ENCODE peak calls at places on chromosomes 4 and X, in four cellular contexts. G is A549, K is K562, L is HepG2. E is an unnamed sample.
A peak's percentile ranks its signal among the peaks of the same experiment; 100 is the strongest.

GRCh38 chrX:319579-320125 is 1.1 kb upstream of the GTPBP6 start:
- DNase-seq in L (no peak), G (no peak), K (no peak), E (peak; percentile 14)

GRCh38 chr4:110518889-110519490 is 43.0 kb downstream of the ENPEP start:
- DNase-seq in L (peak; percentile 12), K (peak; percentile 35), G (peak; percentile 11), E (no peak)

GRCh38 chr4:101856149-101856548 is 65.6 kb downstream of the BANK1 start:
- DNase-seq in G (no peak), L (no peak), K (no peak), E (no peak)

GRCh38 chr4:152028131-152028530 is 267.3 kb upstream of the GATB start:
- DNase-seq in L (no peak), K (no peak), G (no peak), E (no peak)

GRCh38 chr4:64417974-64418373 is 8.7 kb upstream of the TECRL start:
- DNase-seq in G (no peak), K (no peak), L (no peak), E (no peak)

GRCh38 chr4:20137176-20137575 is 114.5 kb upstream of the SLIT2 start:
- DNase-seq in G (no peak), K (no peak), L (no peak), E (no peak)

GRCh38 chr4:106421441-106422296 is 53.1 kb upstream of the GIMD1 start:
- DNase-seq in G (peak; percentile 2), K (no peak), L (peak; percentile 50), E (no peak)

GRCh38 chrX:15202458-15203177 is 67.3 kb downstream of the ASB9 start:
- DNase-seq in K (no peak), G (no peak), L (no peak), E (no peak)

GRCh38 chr4:7190668-7191545 is 1.4 kb upstream of the SORCS2 start:
- DNase-seq in G (no peak), L (no peak), K (no peak), E (no peak)

GRCh38 chrX:32116047-32116446 is 1044.2 kb upstream of the FTHL17 start:
- DNase-seq in L (no peak), G (peak; percentile 0), K (no peak), E (no peak)

GRCh38 chr4:33062155-33062554 is 2342.0 kb downstream of the PCDH7 start:
- DNase-seq in L (no peak), K (no peak), G (no peak), E (no peak)

GRCh38 chr4:38583102-38583501 is 80.9 kb upstream of the KLF3 start:
- DNase-seq in G (no peak), L (no peak), K (no peak), E (no peak)

GRCh38 chrX:96837808-96838207 is 45.9 kb upstream of the RPA4 start:
- DNase-seq in G (no peak), K (no peak), L (no peak), E (no peak)

GRCh38 chr4:126955292-126956191 is 677.2 kb upstream of the INTU start:
- DNase-seq in K (peak; percentile 64), G (no peak), L (no peak), E (peak; percentile 11)

GRCh38 chrX:154396948-154397887 is 959 bp upstream of the RPL10 start:
- DNase-seq in G (peak; percentile 82), K (peak; percentile 61), L (peak; percentile 40), E (peak; percentile 44)

DNA sequence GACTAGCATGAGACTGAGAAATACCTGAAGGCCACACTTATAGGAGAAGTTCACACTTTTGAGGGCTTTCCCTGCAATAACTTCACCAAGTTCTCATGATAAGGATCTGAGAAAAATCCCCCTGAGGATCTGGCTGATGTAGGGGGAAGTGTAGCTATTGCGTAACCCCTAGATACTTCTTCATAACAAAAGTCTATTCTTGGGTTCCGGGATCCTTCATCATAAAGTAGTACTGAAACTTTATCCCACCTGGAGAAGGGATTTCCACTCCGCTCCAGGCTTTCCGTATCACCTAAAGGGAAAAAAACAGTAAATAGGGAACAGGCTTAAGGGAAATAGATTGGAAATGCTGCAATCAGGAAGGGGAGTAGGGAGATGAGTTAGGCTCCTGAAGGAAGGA is 13.3 kb downstream of the USP27X start:
- DNase-seq in K (no peak), L (no peak), G (no peak), E (no peak)
- TF ChIP-seq HMGXB4 in K (no peak), L (no peak), G (no peak), E (no peak)

DNA sequence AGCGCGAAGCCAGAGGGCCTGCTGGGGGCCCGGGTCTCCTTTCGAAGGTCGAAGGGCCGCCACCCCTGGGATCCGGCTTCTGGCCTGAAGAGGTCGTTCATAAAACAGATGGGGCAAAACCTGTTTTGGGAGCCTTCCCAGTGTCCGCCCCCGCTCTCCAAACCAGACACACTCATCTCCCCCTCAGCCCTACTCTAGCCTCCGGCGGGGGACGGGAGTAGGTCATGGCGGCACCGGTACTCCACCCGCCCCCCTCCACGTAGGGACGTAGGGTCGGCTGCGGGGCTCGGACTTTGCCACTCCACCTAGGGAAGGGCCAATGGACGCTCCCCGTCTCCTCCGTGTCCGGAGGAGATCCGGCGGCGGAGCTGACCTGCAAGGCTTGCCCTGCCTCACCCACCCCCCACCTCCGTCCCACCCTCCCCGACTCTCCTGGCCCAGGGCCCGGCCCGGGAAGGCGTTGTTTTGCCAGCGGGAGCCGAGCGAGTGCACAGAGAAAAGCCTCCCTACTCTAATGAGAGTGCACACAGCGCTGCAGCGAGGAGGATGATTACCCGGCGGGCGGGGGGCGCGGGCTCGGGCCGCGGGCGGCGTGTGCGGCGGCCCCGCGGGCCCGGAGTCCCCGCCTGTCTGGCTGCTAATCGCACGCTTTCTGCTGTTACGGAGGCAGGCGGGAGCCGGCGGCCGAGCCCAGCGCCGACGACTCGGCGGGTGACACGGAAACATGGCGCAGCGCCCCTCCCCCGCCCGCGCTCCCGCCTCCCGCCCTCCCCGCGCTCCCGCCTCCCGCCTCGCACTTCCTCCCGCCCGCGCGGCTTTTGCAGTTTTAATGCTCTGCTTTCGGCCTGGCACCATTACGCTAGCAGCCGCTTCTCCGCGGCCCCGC is 8.3 kb upstream of the BCOR start:
- DNase-seq in K (peak; percentile 46), L (no peak), G (peak; percentile 74), E (peak; percentile 57)
- TF ChIP-seq HMGXB4 in K (no peak), L (no peak), G (no peak), E (no peak)

GRCh38 chrX:24241822-24242648 is 71.8 kb downstream of the SUPT20HL2 start:
- DNase-seq in K (peak; percentile 22), G (peak; percentile 65), L (peak; percentile 31), E (no peak)

GRCh38 chrX:24248042-24248441 is 65.8 kb downstream of the SUPT20HL2 start:
- DNase-seq in L (no peak), K (no peak), G (no peak), E (no peak)

GRCh38 chrX:24245201-24245600 is 68.7 kb downstream of the SUPT20HL2 start:
- DNase-seq in G (peak; percentile 61), K (no peak), L (no peak), E (no peak)

GRCh38 chrX:24243692-24244091 is 70.2 kb downstream of the SUPT20HL2 start:
- DNase-seq in L (no peak), K (no peak), G (no peak), E (no peak)

DNA sequence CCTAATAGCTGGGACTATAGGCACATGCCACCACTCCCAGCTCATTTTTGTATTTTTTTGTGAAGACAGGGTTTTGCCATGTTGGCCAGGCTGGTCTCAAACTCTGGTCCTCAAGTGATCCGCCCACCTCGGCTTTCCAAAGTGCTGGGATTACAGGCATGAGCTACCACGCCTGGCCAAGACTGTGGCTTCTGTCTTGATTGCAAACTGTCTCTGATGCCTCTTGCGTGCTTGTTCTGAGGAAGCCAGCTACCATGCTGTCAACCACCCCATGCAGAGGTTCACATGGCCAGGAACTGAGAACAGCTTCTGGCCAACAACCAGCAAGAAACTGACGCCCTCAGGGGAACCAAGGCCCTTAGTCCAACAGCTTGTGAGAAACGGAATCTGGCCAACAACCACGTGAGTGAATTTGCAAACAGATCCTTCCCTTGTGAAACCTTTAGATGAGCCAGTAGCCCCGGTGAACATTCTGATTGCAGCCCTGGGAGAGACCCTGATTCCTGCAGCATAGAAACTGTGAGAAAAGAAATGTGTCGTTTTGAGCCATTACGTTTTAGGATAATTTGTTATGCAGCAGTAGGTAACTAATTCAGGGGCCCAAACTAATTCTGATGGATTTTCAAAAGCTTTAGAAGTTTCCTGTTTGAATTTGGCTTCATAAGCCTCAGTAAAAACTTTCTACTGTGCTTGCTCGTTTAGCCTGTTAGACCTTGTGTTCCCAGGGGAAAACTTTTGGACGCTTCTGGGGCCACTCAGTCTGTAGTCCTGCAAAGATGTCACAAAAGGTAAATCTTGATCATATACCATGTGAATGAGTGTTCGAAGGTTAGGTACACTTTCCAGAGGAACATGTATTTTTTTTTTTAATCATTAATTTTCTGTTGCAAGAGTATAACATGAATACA is 71.0 kb downstream of the SUPT20HL2 start:
- DNase-seq in K (no peak), L (peak; percentile 9), G (peak; percentile 54), E (no peak)
- TF ChIP-seq HMGXB4 in K (no peak), L (no peak), G (no peak), E (no peak)

GRCh38 chr4:1731180-1731579 is 9.9 kb downstream of the TACC3 start:
- DNase-seq in K (no peak), L (no peak), G (no peak), E (no peak)
- TF ChIP-seq HMGXB4 in K (no peak), L (no peak), G (no peak), E (no peak)

GRCh38 chrX:44742480-44743155 is 101.2 kb upstream of the DUSP21 start:
- DNase-seq in K (no peak), L (no peak), G (no peak), E (no peak)
- TF ChIP-seq HMGXB4 in K (no peak), L (no peak), G (no peak), E (no peak)

GRCh38 chrX:152798945-152799344 is 29.5 kb upstream of the MAGEA6 start:
- DNase-seq in L (no peak), G (no peak), K (no peak), E (no peak)
- TF ChIP-seq HMGXB4 in L (no peak), G (no peak), K (no peak), E (no peak)

GRCh38 chrX:131704136-131704695 is 160.3 kb downstream of the OR13H1 start:
- DNase-seq in G (peak; percentile 92), K (no peak), L (no peak), E (peak; percentile 15)
- TF ChIP-seq HMGXB4 in G (no peak), K (no peak), L (no peak), E (no peak)

DNA sequence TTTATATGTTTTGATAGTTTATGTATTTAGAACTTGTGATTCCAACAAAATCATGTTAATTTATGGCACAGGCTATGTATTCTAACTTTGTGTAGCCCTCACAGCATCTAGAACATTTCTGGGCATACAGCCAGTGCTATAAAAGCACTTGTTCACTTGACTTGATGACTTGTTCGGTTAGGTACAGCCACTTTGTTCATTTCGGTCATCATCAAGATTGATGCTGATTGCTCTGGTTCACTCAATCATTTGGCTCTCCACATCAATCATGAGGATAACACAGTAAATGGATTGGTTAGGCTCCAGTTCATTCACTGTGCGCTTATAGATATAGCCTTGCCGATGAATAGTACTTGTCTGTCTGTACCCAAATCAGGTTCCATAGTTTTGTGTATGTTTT is 97.7 kb upstream of the IRS4 start:
- DNase-seq in L (no peak), K (no peak), G (no peak), E (no peak)
- TF ChIP-seq HMGXB4 in L (no peak), K (no peak), G (no peak), E (no peak)